ENCODE peak calls at places on chromosomes 12 and 14, in four cellular contexts. One of them, this sample, is unnamed.
A peak's percentile ranks its signal among the peaks of the same experiment; 100 is the strongest.

GRCh38 chr14:33563492-33563891 is 387.4 kb downstream of the EGLN3 start:
- DNase-seq in GM23338: no peak
- DNase-seq in HCT116: no peak
- DNase-seq in stomach: no peak
- DNase-seq in this sample: no peak

GRCh38 chr12:48131517-48131916 is 12.4 kb downstream of the PFKM start:
- DNase-seq in stomach: no peak
- DNase-seq in HCT116: no peak
- DNase-seq in GM23338: no peak
- DNase-seq in this sample: no peak

GRCh38 chr12:22321620-22322019 is 12.9 kb downstream of the ST8SIA1 start:
- DNase-seq in GM23338: peak; percentile 22
- DNase-seq in HCT116: no peak
- DNase-seq in stomach: no peak
- DNase-seq in this sample: no peak

GRCh38 chr12:29073631-29074239 is 75.3 kb upstream of the FAR2 start:
- DNase-seq in stomach: no peak
- DNase-seq in GM23338: peak; percentile 76
- DNase-seq in HCT116: peak; percentile 35
- DNase-seq in this sample: peak; percentile 42

GRCh38 chr12:101597164-101597563 is 2.4 kb downstream of the MYBPC1 start:
- DNase-seq in HCT116: no peak
- DNase-seq in stomach: no peak
- DNase-seq in GM23338: no peak
- DNase-seq in this sample: no peak

GRCh38 chr14:21734457-21735074 is 60.9 kb upstream of the OR4E1 start:
- DNase-seq in HCT116: peak; percentile 54
- DNase-seq in stomach: no peak
- DNase-seq in GM23338: peak; percentile 83
- DNase-seq in this sample: peak; percentile 39

GRCh38 chr14:29242755-29243340 is 476.3 kb downstream of the FOXG1 start:
- DNase-seq in GM23338: no peak
- DNase-seq in HCT116: no peak
- DNase-seq in stomach: no peak
- DNase-seq in this sample: no peak

GRCh38 chr12:30110970-30111586 is 327.3 kb upstream of the TMTC1 start:
- DNase-seq in stomach: no peak
- DNase-seq in HCT116: no peak
- DNase-seq in GM23338: no peak
- DNase-seq in this sample: no peak

GRCh38 chr12:57149309-57149900 is 2.0 kb upstream of the LRP1-AS start:
- DNase-seq in HCT116: no peak
- DNase-seq in GM23338: no peak
- DNase-seq in stomach: no peak
- DNase-seq in this sample: no peak
- TF ChIP-seq POLR2AphosphoS5 in HCT116: no peak
- TF ChIP-seq POLR2AphosphoS5 in GM23338: no peak
- TF ChIP-seq POLR2AphosphoS5 in stomach: no peak
- TF ChIP-seq POLR2AphosphoS5 in this sample: no peak

GRCh38 chr14:79278798-79279644 is 932.3 kb downstream of the DIO2 start:
- DNase-seq in stomach: peak; percentile 84
- DNase-seq in GM23338: peak; percentile 93
- DNase-seq in HCT116: no peak
- DNase-seq in this sample: no peak
- TF ChIP-seq POLR2AphosphoS5 in stomach: peak; percentile 49
- TF ChIP-seq POLR2AphosphoS5 in GM23338: peak; percentile 51
- TF ChIP-seq POLR2AphosphoS5 in HCT116: no peak
- TF ChIP-seq POLR2AphosphoS5 in this sample: no peak

DNA sequence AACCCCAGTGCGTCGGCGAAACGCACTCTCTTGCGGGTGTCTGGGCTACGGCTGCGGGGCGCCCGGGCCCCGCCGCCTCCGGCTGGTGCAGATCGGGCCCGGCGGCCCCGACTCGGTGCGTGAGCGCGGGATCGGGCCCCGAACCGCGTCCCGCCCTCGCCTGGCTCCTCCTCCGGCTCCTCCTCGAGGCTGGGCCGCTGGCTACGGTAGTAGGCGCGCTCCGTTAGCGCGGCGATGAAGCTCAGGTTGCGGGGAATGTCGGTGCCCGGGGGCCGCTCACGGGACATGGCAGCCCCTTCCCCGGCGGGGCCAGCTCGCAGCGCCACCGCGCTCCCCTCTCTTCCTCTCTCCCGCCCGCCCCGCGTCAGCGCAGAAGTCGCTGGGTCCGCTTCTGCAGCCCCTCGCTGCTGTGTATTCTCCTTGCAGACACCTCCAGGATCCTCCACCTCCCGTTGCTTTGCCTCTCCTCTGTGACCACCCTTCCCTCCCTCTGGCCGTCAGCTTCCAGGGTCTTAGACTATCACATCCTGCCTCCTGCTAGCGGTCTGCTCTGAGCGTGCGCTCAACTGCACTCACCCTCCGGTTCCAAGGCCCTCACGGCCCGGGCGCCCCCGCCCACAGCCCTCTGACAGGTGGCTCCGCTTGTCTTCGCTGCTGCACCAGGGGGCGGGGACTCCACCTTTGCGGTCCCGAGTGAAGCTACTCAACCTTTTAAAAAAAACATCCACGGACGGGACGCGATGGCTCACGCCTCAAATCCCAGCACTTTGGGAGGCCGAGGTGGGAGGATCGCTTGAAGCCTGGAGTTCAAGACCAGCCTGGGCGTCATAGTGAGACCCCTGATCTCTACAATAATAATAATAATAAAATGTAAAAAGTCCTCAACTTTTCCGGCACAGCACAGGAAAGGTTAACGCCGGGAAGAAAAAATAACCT is at the start of gene PPP1R3E:
- DNase-seq in HCT116: no peak
- DNase-seq in GM23338: peak; percentile 76
- DNase-seq in stomach: peak; percentile 75
- DNase-seq in this sample: no peak
- TF ChIP-seq POLR2AphosphoS5 in HCT116: no peak
- TF ChIP-seq POLR2AphosphoS5 in GM23338: no peak
- TF ChIP-seq POLR2AphosphoS5 in stomach: peak; percentile 22
- TF ChIP-seq POLR2AphosphoS5 in this sample: no peak

GRCh38 chr12:12804432-12804886 is 8.7 kb upstream of the DDX47 start:
- DNase-seq in HCT116: peak; percentile 70
- DNase-seq in GM23338: no peak
- DNase-seq in stomach: no peak
- DNase-seq in this sample: no peak

GRCh38 chr12:12811343-12811742 is 1.8 kb upstream of the DDX47 start:
- DNase-seq in stomach: no peak
- DNase-seq in GM23338: no peak
- DNase-seq in HCT116: no peak
- DNase-seq in this sample: no peak

GRCh38 chr12:12806784-12807516 is 6.2 kb upstream of the DDX47 start:
- DNase-seq in stomach: no peak
- DNase-seq in GM23338: no peak
- DNase-seq in HCT116: no peak
- DNase-seq in this sample: no peak

GRCh38 chr12:12810507-12811143 is 2.5 kb upstream of the DDX47 start:
- DNase-seq in GM23338: peak; percentile 36
- DNase-seq in HCT116: no peak
- DNase-seq in stomach: no peak
- DNase-seq in this sample: no peak

DNA sequence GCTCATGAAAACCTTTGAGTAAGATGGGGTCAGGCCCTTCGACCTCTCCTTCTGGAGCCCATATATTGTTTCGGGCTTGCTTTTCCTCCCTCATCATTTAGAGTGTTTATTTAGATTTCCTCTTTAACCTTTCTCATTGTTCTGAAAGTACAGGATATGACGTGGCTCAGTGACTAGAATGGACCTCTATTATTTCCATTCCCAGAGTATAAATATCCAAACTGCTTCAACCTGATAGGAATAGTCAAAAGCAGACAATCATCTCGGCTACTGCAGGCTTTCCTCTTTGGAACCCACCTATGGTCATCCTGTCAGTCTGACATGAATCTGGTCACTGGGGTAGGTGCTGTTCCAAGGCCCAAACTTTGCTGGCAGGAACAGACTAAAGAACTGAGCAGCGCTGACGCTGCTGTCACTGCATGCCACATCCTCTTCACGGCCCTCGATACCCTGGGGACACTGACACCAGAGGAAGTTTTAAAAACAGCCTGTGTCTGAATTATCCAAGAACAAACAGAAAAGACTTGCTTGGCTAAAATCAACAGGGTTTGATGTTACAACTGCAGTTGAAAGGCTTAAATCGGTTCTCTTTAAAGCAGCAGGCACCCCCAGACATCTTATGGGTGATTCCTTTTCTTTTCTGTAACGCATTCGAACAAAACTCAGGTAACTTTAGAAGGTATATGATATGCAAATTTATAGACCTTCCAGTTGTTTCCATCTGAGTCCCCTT is 5.0 kb upstream of the DDX47 start:
- DNase-seq in GM23338: no peak
- DNase-seq in stomach: peak; percentile 43
- DNase-seq in HCT116: no peak
- DNase-seq in this sample: no peak
- TF ChIP-seq POLR2AphosphoS5 in GM23338: no peak
- TF ChIP-seq POLR2AphosphoS5 in stomach: no peak
- TF ChIP-seq POLR2AphosphoS5 in HCT116: no peak
- TF ChIP-seq POLR2AphosphoS5 in this sample: no peak